ENCODE peak calls at places on chromosomes 3 and 15, in eight cellular contexts. K is cardiac fibroblast; N is stimulated activated CD4-positive, alpha-beta T cell treated with anti-CD3 and anti-CD28 coated beads, Interleukin-4, amount 100 ng/mL, for 24 hours; X is foreskin fibroblast; J is CD8-positive, alpha-beta memory T cell; C is fibroblast of pulmonary artery; U is activated CD4-positive, alpha-beta T cell treated with anti-CD3 and anti-CD28 coated beads, Interleukin-2, amount 50 U/mL, for 1 hour; F is dermis microvascular lymphatic vessel endothelial cell. H is an unnamed sample.

GRCh38 chr15:63198752-63199250 is 9.4 kb downstream of the RAB8B start:
- DNase-seq in C (peak; percentile 84), X (peak; percentile 19), N (no peak), J (no peak), U (no peak), K (peak; percentile 76), F (no peak), H (no peak)

GRCh38 chr3:13068269-13069010 is 4.8 kb downstream of the IQSEC1 start:
- DNase-seq in K (no peak), C (no peak), X (no peak), F (no peak), N (no peak), U (no peak), J (no peak), H (no peak)

GRCh38 chr15:79067969-79068368 is 22.6 kb downstream of the RASGRF1 start:
- DNase-seq in N (no peak), C (no peak), F (no peak), J (no peak), U (no peak), K (no peak), X (no peak), H (no peak)

GRCh38 chr3:126133606-126134005 is 46.8 kb downstream of the ALDH1L1 start:
- DNase-seq in X (no peak), K (no peak), U (no peak), J (no peak), N (no peak), C (no peak), F (no peak), H (no peak)

GRCh38 chr3:69948246-69948862 is 51.2 kb upstream of the SAMMSON start:
- DNase-seq in K (peak; percentile 64), N (no peak), X (peak; percentile 64), U (no peak), F (peak; percentile 29), C (peak; percentile 61), J (no peak), H (no peak)

GRCh38 chr15:78204351-78205309 is 29.7 kb downstream of the ACSBG1 start:
- DNase-seq in N (no peak), C (peak; percentile 27), K (peak; percentile 51), X (peak; percentile 41), U (no peak), J (no peak), F (no peak), H (no peak)

GRCh38 chr15:94193906-94194305 is 37.5 kb upstream of the MCTP2 start:
- DNase-seq in C (no peak), J (no peak), U (no peak), N (no peak), K (no peak), F (no peak), X (no peak), H (no peak)

GRCh38 chr3:129352650-129353588 is 74.2 kb downstream of the HMCES start:
- DNase-seq in X (no peak), N (no peak), K (no peak), F (peak; percentile 74), U (no peak), J (no peak), C (peak; percentile 15), H (no peak)

GRCh38 chr15:21270474-21270873 is 169.8 kb downstream of the POTEB3 start:
- DNase-seq in U (no peak), X (no peak), K (no peak), J (no peak), F (no peak), N (no peak), C (no peak), H (no peak)

GRCh38 chr3:148737104-148737525 is 39.4 kb downstream of the AGTR1 start:
- DNase-seq in X (peak; percentile 47), N (no peak), F (no peak), U (no peak), C (no peak), K (peak; percentile 11), J (no peak), H (no peak)

GRCh38 chr15:71052356-71052755 is 62.9 kb upstream of the THSD4 start:
- DNase-seq in N (no peak), C (peak; percentile 81), U (no peak), F (no peak), K (peak; percentile 69), X (peak; percentile 90), J (no peak), H (no peak)

GRCh38 chr15:77568960-77569646 is 63.6 kb downstream of the LINGO1 start:
- DNase-seq in C (peak; percentile 38), X (peak; percentile 38), J (no peak), N (no peak), U (no peak), F (no peak), K (peak; percentile 50), H (no peak)

GRCh38 chr3:66242788-66243463 is 22.1 kb downstream of the SLC25A26 start:
- DNase-seq in X (no peak), F (no peak), C (no peak), N (no peak), K (no peak), U (no peak), J (no peak), H (no peak)

GRCh38 chr3:43190682-43191081 is 84.8 kb upstream of the POMGNT2 start:
- DNase-seq in F (peak; percentile 36), X (peak; percentile 82), C (peak; percentile 64), J (no peak), K (peak; percentile 38), N (no peak), U (no peak), H (no peak)

GRCh38 chr15:87496109-87496508 is 760.4 kb downstream of the NTRK3 start:
- DNase-seq in K (no peak), U (no peak), X (no peak), F (no peak), C (no peak), J (no peak), N (no peak), H (no peak)

GRCh38 chr3:53729618-53730017 is 116.6 kb downstream of the CHDH start:
- DNase-seq in N (no peak), K (no peak), F (no peak), C (no peak), X (no peak), J (no peak), U (no peak), H (no peak)

GRCh38 chr15:20351448-20351961 is 190.1 kb downstream of the GOLGA6L6 start:
- DNase-seq in C (no peak), U (no peak), J (no peak), X (no peak), F (no peak), N (peak; percentile 3), K (no peak), H (no peak)

GRCh38 chr3:85384372-85384771 is 425.6 kb downstream of the CADM2 start:
- DNase-seq in K (no peak), U (no peak), F (no peak), J (no peak), C (no peak), X (no peak), N (no peak), H (no peak)

GRCh38 chr3:52432225-52432624 is 12.7 kb downstream of the SEMA3G start:
- DNase-seq in J (no peak), C (no peak), U (no peak), K (no peak), N (no peak), F (no peak), X (no peak), H (no peak)

GRCh38 chr15:78392430-78392829 is 45.6 kb upstream of the IREB2 start:
- DNase-seq in N (no peak), C (no peak), K (no peak), J (no peak), U (no peak), F (no peak), X (no peak), H (no peak)

GRCh38 chr3:185646382-185647133 is 60.5 kb downstream of the SENP2 start:
- DNase-seq in F (no peak), C (no peak), X (no peak), J (no peak), K (no peak), U (no peak), N (no peak), H (no peak)

GRCh38 chr3:69420781-69421520 is 35.1 kb upstream of the FRMD4B start:
- DNase-seq in F (peak; percentile 51), K (peak; percentile 39), X (peak; percentile 55), C (peak; percentile 72), J (no peak), U (no peak), N (no peak), H (no peak)

GRCh38 chr3:10932596-10932995 is 60.0 kb upstream of the SLC6A1 start:
- DNase-seq in U (no peak), X (no peak), K (no peak), N (no peak), J (no peak), F (no peak), C (no peak), H (no peak)

GRCh38 chr3:149128856-149129255 is 582 bp upstream of the HPS3 start:
- DNase-seq in X (peak; percentile 26), U (no peak), K (no peak), C (peak; percentile 8), J (no peak), F (no peak), N (no peak), H (no peak)

GRCh38 chr3:100155105-100155504 is 40.8 kb upstream of the FILIP1L start:
- DNase-seq in C (peak; percentile 20), U (no peak), F (no peak), K (no peak), X (peak; percentile 75), J (no peak), N (no peak), H (no peak)

GRCh38 chr3:149767720-149768119 is 15.4 kb upstream of the COMMD2 start:
- DNase-seq in F (no peak), K (no peak), N (no peak), C (no peak), U (no peak), J (no peak), X (no peak), H (no peak)

GRCh38 chr3:7106635-7107034 is 245.7 kb downstream of the GRM7 start:
- DNase-seq in N (no peak), X (no peak), C (no peak), F (no peak), U (no peak), J (no peak), K (no peak), H (no peak)

H was measured in T-helper 17 cell.